ENCODE peak calls at places on chromosomes 4 and X, in seven cellular contexts. One of them, this sample, is unnamed.

GRCh38 chr4:138834029-138834428 is 181.6 kb upstream of the NOCT start:
- DNase-seq in LNCaP clone FGC: no peak
- DNase-seq in glutamatergic neuron: no peak
- DNase-seq in HFFc6: no peak
- DNase-seq in AG09319: no peak
- DNase-seq in spleen: no peak
- DNase-seq in ovary: no peak
- DNase-seq in this sample: no peak

GRCh38 chr4:6696611-6697010 is 2.9 kb downstream of the S100P start:
- DNase-seq in AG09319: no peak
- DNase-seq in LNCaP clone FGC: no peak
- DNase-seq in HFFc6: no peak
- DNase-seq in spleen: no peak
- DNase-seq in glutamatergic neuron: no peak
- DNase-seq in ovary: no peak
- DNase-seq in this sample: no peak

GRCh38 chr4:40750461-40751258 is 905 bp downstream of the NSUN7 start:
- DNase-seq in HFFc6: no peak
- DNase-seq in spleen: no peak
- DNase-seq in ovary: no peak
- DNase-seq in LNCaP clone FGC: no peak
- DNase-seq in AG09319: no peak
- DNase-seq in glutamatergic neuron: peak; percentile 15
- DNase-seq in this sample: no peak

GRCh38 chr4:137705171-137705783 is 173.0 kb upstream of the PCDH18 start:
- DNase-seq in ovary: no peak
- DNase-seq in spleen: no peak
- DNase-seq in glutamatergic neuron: no peak
- DNase-seq in AG09319: peak; percentile 70
- DNase-seq in HFFc6: peak; percentile 73
- DNase-seq in LNCaP clone FGC: no peak
- DNase-seq in this sample: no peak

GRCh38 chrX:37348237-37349130 is 680 bp upstream of the PRRG1 start:
- DNase-seq in AG09319: peak; percentile 59
- DNase-seq in glutamatergic neuron: no peak
- DNase-seq in HFFc6: no peak
- DNase-seq in spleen: peak; percentile 71
- DNase-seq in LNCaP clone FGC: no peak
- DNase-seq in ovary: no peak
- DNase-seq in this sample: no peak

GRCh38 chrX:31061091-31061490 is 10.8 kb downstream of the FTHL17 start:
- DNase-seq in LNCaP clone FGC: no peak
- DNase-seq in glutamatergic neuron: no peak
- DNase-seq in ovary: no peak
- DNase-seq in spleen: no peak
- DNase-seq in AG09319: no peak
- DNase-seq in HFFc6: no peak
- DNase-seq in this sample: no peak

GRCh38 chr4:111854494-111855087 is 290.7 kb upstream of the FAM241A start:
- DNase-seq in HFFc6: peak; percentile 51
- DNase-seq in LNCaP clone FGC: peak; percentile 14
- DNase-seq in glutamatergic neuron: no peak
- DNase-seq in AG09319: peak; percentile 19
- DNase-seq in spleen: no peak
- DNase-seq in ovary: no peak
- DNase-seq in this sample: no peak

GRCh38 chr4:53490965-53491622 is 100.2 kb downstream of the LNX1 start:
- DNase-seq in LNCaP clone FGC: no peak
- DNase-seq in glutamatergic neuron: no peak
- DNase-seq in HFFc6: peak; percentile 82
- DNase-seq in AG09319: peak; percentile 95
- DNase-seq in ovary: no peak
- DNase-seq in spleen: no peak
- DNase-seq in this sample: no peak

GRCh38 chrX:14013074-14013473 is 16.6 kb downstream of the GEMIN8 start:
- DNase-seq in glutamatergic neuron: no peak
- DNase-seq in ovary: no peak
- DNase-seq in HFFc6: peak; percentile 18
- DNase-seq in AG09319: no peak
- DNase-seq in LNCaP clone FGC: no peak
- DNase-seq in spleen: no peak
- DNase-seq in this sample: no peak

GRCh38 chr4:15936495-15936894 is 2.0 kb downstream of the FGFBP1 start:
- DNase-seq in glutamatergic neuron: no peak
- DNase-seq in spleen: no peak
- DNase-seq in HFFc6: no peak
- DNase-seq in AG09319: no peak
- DNase-seq in LNCaP clone FGC: no peak
- DNase-seq in ovary: no peak
- DNase-seq in this sample: no peak

GRCh38 chr4:22903913-22904312 is 211.2 kb downstream of the GBA3 start:
- DNase-seq in HFFc6: no peak
- DNase-seq in AG09319: no peak
- DNase-seq in glutamatergic neuron: no peak
- DNase-seq in ovary: no peak
- DNase-seq in LNCaP clone FGC: no peak
- DNase-seq in spleen: no peak
- DNase-seq in this sample: no peak

GRCh38 chr4:93764647-93765246 is 63.8 kb upstream of the ATOH1 start:
- DNase-seq in LNCaP clone FGC: peak; percentile 11
- DNase-seq in HFFc6: peak; percentile 37
- DNase-seq in AG09319: peak; percentile 14
- DNase-seq in ovary: no peak
- DNase-seq in glutamatergic neuron: no peak
- DNase-seq in spleen: no peak
- DNase-seq in this sample: no peak
- TF ChIP-seq CTCF in LNCaP clone FGC: peak; percentile 78
- TF ChIP-seq CTCF in HFFc6: peak; percentile 87
- TF ChIP-seq CTCF in AG09319: peak; percentile 74
- TF ChIP-seq CTCF in ovary: no peak
- TF ChIP-seq CTCF in glutamatergic neuron: peak; percentile 72
- TF ChIP-seq CTCF in spleen: peak; percentile 35
- TF ChIP-seq CTCF in this sample: peak; percentile 95

GRCh38 chr4:124943145-124943889 is 230.8 kb upstream of the ANKRD50 start:
- DNase-seq in glutamatergic neuron: no peak
- DNase-seq in spleen: no peak
- DNase-seq in ovary: no peak
- DNase-seq in AG09319: no peak
- DNase-seq in LNCaP clone FGC: no peak
- DNase-seq in HFFc6: peak; percentile 86
- DNase-seq in this sample: no peak

GRCh38 chr4:124945422-124945821 is 232.9 kb upstream of the ANKRD50 start:
- DNase-seq in spleen: no peak
- DNase-seq in LNCaP clone FGC: no peak
- DNase-seq in AG09319: no peak
- DNase-seq in ovary: no peak
- DNase-seq in HFFc6: no peak
- DNase-seq in glutamatergic neuron: no peak
- DNase-seq in this sample: no peak

GRCh38 chr4:124941267-124941666 is 228.7 kb upstream of the ANKRD50 start:
- DNase-seq in ovary: no peak
- DNase-seq in AG09319: no peak
- DNase-seq in HFFc6: no peak
- DNase-seq in glutamatergic neuron: no peak
- DNase-seq in spleen: no peak
- DNase-seq in LNCaP clone FGC: no peak
- DNase-seq in this sample: no peak

GRCh38 chr4:124946696-124947095 is 234.2 kb upstream of the ANKRD50 start:
- DNase-seq in AG09319: no peak
- DNase-seq in HFFc6: no peak
- DNase-seq in LNCaP clone FGC: no peak
- DNase-seq in glutamatergic neuron: no peak
- DNase-seq in spleen: no peak
- DNase-seq in ovary: no peak
- DNase-seq in this sample: no peak

GRCh38 chr4:124943938-124944337 is 231.4 kb upstream of the ANKRD50 start:
- DNase-seq in ovary: no peak
- DNase-seq in LNCaP clone FGC: no peak
- DNase-seq in spleen: no peak
- DNase-seq in AG09319: no peak
- DNase-seq in glutamatergic neuron: no peak
- DNase-seq in HFFc6: no peak
- DNase-seq in this sample: no peak
- TF ChIP-seq CTCF in ovary: no peak
- TF ChIP-seq CTCF in LNCaP clone FGC: no peak
- TF ChIP-seq CTCF in spleen: no peak
- TF ChIP-seq CTCF in AG09319: no peak
- TF ChIP-seq CTCF in glutamatergic neuron: peak; percentile 42
- TF ChIP-seq CTCF in HFFc6: no peak
- TF ChIP-seq CTCF in this sample: no peak

GRCh38 chr4:25844957-25845712 is 17.7 kb downstream of the SEL1L3 start:
- DNase-seq in ovary: no peak
- DNase-seq in LNCaP clone FGC: no peak
- DNase-seq in HFFc6: no peak
- DNase-seq in AG09319: no peak
- DNase-seq in spleen: no peak
- DNase-seq in glutamatergic neuron: no peak
- DNase-seq in this sample: no peak

GRCh38 chr4:25839687-25840086 is 23.1 kb downstream of the SEL1L3 start:
- DNase-seq in HFFc6: no peak
- DNase-seq in glutamatergic neuron: no peak
- DNase-seq in AG09319: no peak
- DNase-seq in spleen: no peak
- DNase-seq in ovary: no peak
- DNase-seq in LNCaP clone FGC: no peak
- DNase-seq in this sample: no peak

GRCh38 chr4:25845841-25846653 is 16.7 kb downstream of the SEL1L3 start:
- DNase-seq in ovary: no peak
- DNase-seq in AG09319: no peak
- DNase-seq in spleen: no peak
- DNase-seq in glutamatergic neuron: no peak
- DNase-seq in LNCaP clone FGC: no peak
- DNase-seq in HFFc6: no peak
- DNase-seq in this sample: no peak

GRCh38 chr4:25843340-25844097 is 19.3 kb downstream of the SEL1L3 start:
- DNase-seq in ovary: no peak
- DNase-seq in HFFc6: no peak
- DNase-seq in spleen: peak; percentile 81
- DNase-seq in glutamatergic neuron: no peak
- DNase-seq in AG09319: no peak
- DNase-seq in LNCaP clone FGC: no peak
- DNase-seq in this sample: no peak

DNA sequence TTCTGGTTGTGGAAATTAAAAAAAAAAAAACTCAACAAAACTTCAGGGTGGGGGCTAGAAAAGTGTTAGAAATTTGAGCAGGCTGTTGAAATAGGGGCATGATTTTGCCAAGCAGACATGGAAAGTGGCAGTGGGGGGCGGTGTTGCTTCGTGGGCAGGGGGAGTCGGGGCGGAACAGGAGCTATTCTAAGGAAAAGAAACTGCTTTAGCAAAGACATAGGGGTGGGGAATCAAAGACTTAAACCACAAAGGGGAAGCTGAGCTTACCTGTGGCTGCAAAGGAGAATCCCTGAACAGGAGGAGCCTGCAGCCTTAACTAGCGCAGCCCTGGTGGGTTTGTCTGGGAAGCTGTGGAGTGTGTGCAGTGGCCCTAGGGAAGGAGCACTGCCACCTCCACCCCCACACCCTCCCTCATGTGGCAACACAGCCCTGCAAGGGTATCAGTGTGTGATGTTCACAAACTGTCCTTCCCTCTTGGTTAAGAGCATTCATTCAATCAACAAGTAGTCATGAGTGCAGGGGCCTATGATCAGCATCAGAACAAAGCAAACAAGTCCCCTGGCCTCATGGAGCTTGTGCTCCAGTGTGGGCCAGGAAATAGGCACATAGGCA is 20.5 kb downstream of the SEL1L3 start:
- DNase-seq in glutamatergic neuron: no peak
- DNase-seq in HFFc6: no peak
- DNase-seq in spleen: peak; percentile 86
- DNase-seq in AG09319: no peak
- DNase-seq in LNCaP clone FGC: no peak
- DNase-seq in ovary: no peak
- DNase-seq in this sample: no peak
- TF ChIP-seq CTCF in glutamatergic neuron: no peak
- TF ChIP-seq CTCF in HFFc6: no peak
- TF ChIP-seq CTCF in spleen: no peak
- TF ChIP-seq CTCF in AG09319: no peak
- TF ChIP-seq CTCF in LNCaP clone FGC: no peak
- TF ChIP-seq CTCF in ovary: no peak
- TF ChIP-seq CTCF in this sample: peak; percentile 27

GRCh38 chr4:12729384-12729783 is 754.8 kb downstream of the RAB28 start:
- DNase-seq in ovary: no peak
- DNase-seq in glutamatergic neuron: no peak
- DNase-seq in HFFc6: no peak
- DNase-seq in LNCaP clone FGC: no peak
- DNase-seq in AG09319: no peak
- DNase-seq in spleen: no peak
- DNase-seq in this sample: no peak

GRCh38 chr4:12724520-12724919 is 759.6 kb downstream of the RAB28 start:
- DNase-seq in LNCaP clone FGC: no peak
- DNase-seq in glutamatergic neuron: no peak
- DNase-seq in HFFc6: no peak
- DNase-seq in AG09319: no peak
- DNase-seq in ovary: no peak
- DNase-seq in spleen: no peak
- DNase-seq in this sample: no peak

GRCh38 chr4:12723849-12724447 is 760.2 kb downstream of the RAB28 start:
- DNase-seq in LNCaP clone FGC: no peak
- DNase-seq in glutamatergic neuron: no peak
- DNase-seq in HFFc6: no peak
- DNase-seq in spleen: no peak
- DNase-seq in AG09319: no peak
- DNase-seq in ovary: no peak
- DNase-seq in this sample: no peak
- TF ChIP-seq CTCF in LNCaP clone FGC: peak; percentile 17
- TF ChIP-seq CTCF in glutamatergic neuron: no peak
- TF ChIP-seq CTCF in HFFc6: no peak
- TF ChIP-seq CTCF in spleen: no peak
- TF ChIP-seq CTCF in AG09319: no peak
- TF ChIP-seq CTCF in ovary: no peak
- TF ChIP-seq CTCF in this sample: no peak

GRCh38 chr4:59044316-59044715 is 1934.1 kb upstream of the IGFBP7 start:
- DNase-seq in ovary: no peak
- DNase-seq in LNCaP clone FGC: no peak
- DNase-seq in HFFc6: no peak
- DNase-seq in glutamatergic neuron: no peak
- DNase-seq in AG09319: no peak
- DNase-seq in spleen: no peak
- DNase-seq in this sample: no peak

DNA sequence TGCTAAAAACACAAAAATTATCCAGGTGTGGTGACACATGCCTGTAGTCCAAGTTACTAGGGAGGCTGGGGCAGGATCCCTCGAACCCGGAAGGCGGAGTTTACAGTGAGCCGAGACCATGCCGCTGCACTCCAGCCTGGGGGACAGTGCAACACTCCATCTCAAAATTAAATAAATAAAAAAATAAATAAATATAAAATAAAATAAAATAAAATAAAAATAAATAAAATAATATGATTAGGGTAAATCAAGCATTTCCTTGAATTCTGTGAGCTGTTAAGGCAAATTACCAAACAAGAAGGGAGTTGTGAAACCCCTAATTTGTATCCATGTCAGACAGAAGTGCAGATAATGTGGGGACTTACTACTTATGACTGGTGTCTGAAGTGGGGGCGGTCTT is 1928.9 kb upstream of the IGFBP7 start:
- DNase-seq in spleen: no peak
- DNase-seq in glutamatergic neuron: no peak
- DNase-seq in AG09319: no peak
- DNase-seq in ovary: no peak
- DNase-seq in LNCaP clone FGC: no peak
- DNase-seq in HFFc6: no peak
- DNase-seq in this sample: no peak
- TF ChIP-seq CTCF in spleen: no peak
- TF ChIP-seq CTCF in glutamatergic neuron: no peak
- TF ChIP-seq CTCF in AG09319: no peak
- TF ChIP-seq CTCF in ovary: no peak
- TF ChIP-seq CTCF in LNCaP clone FGC: no peak
- TF ChIP-seq CTCF in HFFc6: no peak
- TF ChIP-seq CTCF in this sample: no peak